ENCODE peak calls at places on chromosome 9, in seven cellular contexts. B is right cardiac atrium, C is NT2/D1, W is neuronal stem cell, M is stomach, Z is heart right ventricle, U is heart left ventricle. P is an unnamed sample.
A peak's percentile ranks its signal among the peaks of the same experiment; 100 is the strongest.

GRCh38 chr9:33329117-33329563 is 38.8 kb downstream of the NFX1 start:
- DNase-seq in B (no peak), C (no peak), W (no peak), M (peak; percentile 82), Z (peak; percentile 60), U (no peak), P (peak; percentile 73)

GRCh38 chr9:129166962-129167557 is 11.0 kb downstream of the IER5L start:
- DNase-seq in B (peak; percentile 78), C (no peak), W (no peak), M (peak; percentile 95), Z (peak; percentile 79), U (peak; percentile 79), P (peak; percentile 84)

GRCh38 chr9:127224883-127225739 is 39.5 kb upstream of the GARNL3 start:
- DNase-seq in B (peak; percentile 98), C (no peak), W (peak; percentile 93), M (peak; percentile 99), Z (peak; percentile 97), U (peak; percentile 99), P (peak; percentile 99)

GRCh38 chr9:27442464-27442863 is 81.6 kb upstream of the IFNK start:
- DNase-seq in B (no peak), C (no peak), W (no peak), M (no peak), Z (no peak), U (no peak), P (no peak)

GRCh38 chr9:35162605-35163315 is 951 bp downstream of the UNC13B start:
- DNase-seq in B (no peak), C (no peak), W (peak; percentile 0), M (no peak), Z (no peak), U (no peak), P (no peak)

GRCh38 chr9:5436441-5436840 is 1.3 kb downstream of the PLGRKT start:
- DNase-seq in B (no peak), C (no peak), W (no peak), M (no peak), Z (no peak), U (no peak), P (no peak)

GRCh38 chr9:84207443-84208032 is 133.0 kb downstream of the SLC28A3 start:
- DNase-seq in B (no peak), C (no peak), W (no peak), M (no peak), Z (peak; percentile 9), U (no peak), P (no peak)

GRCh38 chr9:88660611-88661010 is 125.6 kb downstream of the NXNL2 start:
- DNase-seq in B (no peak), C (peak; percentile 28), W (no peak), M (no peak), Z (no peak), U (no peak), P (no peak)

GRCh38 chr9:34001308-34001707 is 47.4 kb downstream of the UBAP2 start:
- DNase-seq in B (no peak), C (no peak), W (no peak), M (no peak), Z (no peak), U (no peak), P (no peak)

GRCh38 chr9:123834907-123835562 is 94.9 kb downstream of the DENND1A start:
- DNase-seq in B (no peak), C (no peak), W (peak; percentile 17), M (no peak), Z (peak; percentile 8), U (no peak), P (no peak)

GRCh38 chr9:72996684-72997314 is 43.9 kb upstream of the ALDH1A1 start:
- DNase-seq in B (no peak), C (no peak), W (no peak), M (no peak), Z (no peak), U (no peak), P (no peak)

GRCh38 chr9:6819112-6819511 is 61.3 kb downstream of the KDM4C start:
- DNase-seq in B (no peak), C (no peak), W (no peak), M (no peak), Z (no peak), U (no peak), P (no peak)

GRCh38 chr9:35142037-35142436 is 19.8 kb upstream of the UNC13B start:
- DNase-seq in B (no peak), C (no peak), W (no peak), M (no peak), Z (no peak), U (no peak), P (no peak)

GRCh38 chr9:129052592-129052991 is 16.2 kb downstream of the MIGA2 start:
- DNase-seq in B (peak; percentile 61), C (no peak), W (no peak), M (peak; percentile 99), Z (peak; percentile 70), U (peak; percentile 87), P (no peak)

GRCh38 chr9:69079186-69079585 is 43.6 kb downstream of the FXN start:
- DNase-seq in B (no peak), C (no peak), W (no peak), M (no peak), Z (no peak), U (no peak), P (no peak)

GRCh38 chr9:81344366-81344765 is 345.0 kb downstream of the TLE1 start:
- DNase-seq in B (no peak), C (no peak), W (no peak), M (no peak), Z (no peak), U (no peak), P (no peak)

GRCh38 chr9:124513374-124513994 is 6.3 kb upstream of the NR5A1 start:
- DNase-seq in B (no peak), C (no peak), W (no peak), M (no peak), Z (peak; percentile 23), U (no peak), P (no peak)

GRCh38 chr9:133166392-133166791 is 2.7 kb upstream of the GBGT1 start:
- DNase-seq in B (no peak), C (no peak), W (no peak), M (no peak), Z (no peak), U (no peak), P (no peak)

GRCh38 chr9:133168432-133168831 is 4.7 kb upstream of the GBGT1 start:
- DNase-seq in B (no peak), C (no peak), W (no peak), M (no peak), Z (no peak), U (no peak), P (no peak)

GRCh38 chr9:133167096-133167695 is 3.5 kb upstream of the GBGT1 start:
- DNase-seq in B (no peak), C (no peak), W (no peak), M (no peak), Z (no peak), U (no peak), P (peak; percentile 28)

GRCh38 chr9:133169102-133169501 is 5.4 kb upstream of the GBGT1 start:
- DNase-seq in B (no peak), C (no peak), W (no peak), M (no peak), Z (no peak), U (no peak), P (no peak)

GRCh38 chr9:133167769-133168168 is 4.1 kb upstream of the GBGT1 start:
- DNase-seq in B (no peak), C (no peak), W (no peak), M (no peak), Z (no peak), U (no peak), P (no peak)
- H3K4me1 ChIP-seq in B (no peaks in the 10 kb centered on the region), C (peaks cover 12% of the 10 kb centered on the region), W (peaks cover 9% of the 10 kb centered on the region), M (peaks cover 27% of the 10 kb centered on the region), Z (peaks cover 19% of the 10 kb centered on the region), U (peaks cover 6% of the 10 kb centered on the region), P (peaks cover 15% of the 10 kb centered on the region)

GRCh38 chr9:70438341-70438924 is 24.0 kb upstream of the KLF9 start:
- DNase-seq in B (peak; percentile 77), C (no peak), W (no peak), M (peak; percentile 80), Z (peak; percentile 73), U (peak; percentile 61), P (peak; percentile 85)
- H3K4me1 ChIP-seq in B (peaks cover 5% of the 10 kb centered on the region), C (no peaks in the 10 kb centered on the region), W (no peaks in the 10 kb centered on the region), M (peaks cover 65% of the 10 kb centered on the region), Z (peaks cover 45% of the 10 kb centered on the region), U (no peaks in the 10 kb centered on the region), P (no peaks in the 10 kb centered on the region)

GRCh38 chr9:4269872-4270271 is 30.0 kb downstream of the GLIS3 start:
- DNase-seq in B (no peak), C (no peak), W (no peak), M (no peak), Z (no peak), U (no peak), P (no peak)

GRCh38 chr9:4262735-4263141 is 37.1 kb downstream of the GLIS3 start:
- DNase-seq in B (no peak), C (peak; percentile 43), W (no peak), M (no peak), Z (no peak), U (no peak), P (no peak)

GRCh38 chr9:4260661-4261060 is 39.2 kb downstream of the GLIS3 start:
- DNase-seq in B (no peak), C (no peak), W (no peak), M (no peak), Z (no peak), U (no peak), P (no peak)

GRCh38 chr9:4272141-4272540 is 27.7 kb downstream of the GLIS3 start:
- DNase-seq in B (no peak), C (no peak), W (no peak), M (no peak), Z (no peak), U (no peak), P (no peak)

DNA sequence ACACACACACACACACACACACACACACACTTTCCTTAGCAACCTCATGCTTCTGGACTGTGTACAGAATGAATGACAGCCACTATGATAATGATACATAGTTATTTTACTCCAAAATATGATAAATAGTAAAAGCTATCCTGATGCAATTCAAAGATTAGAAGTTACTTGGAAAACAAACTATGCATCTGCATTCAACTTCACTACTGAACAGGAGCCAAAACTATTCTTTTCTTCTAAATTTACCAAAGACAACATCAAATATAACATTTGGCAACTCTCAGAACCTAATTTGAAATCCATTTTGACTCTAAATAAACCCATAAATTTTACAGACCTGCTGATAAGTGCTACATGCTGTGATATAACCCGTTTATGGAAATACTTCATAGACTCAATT is 33.3 kb downstream of the GLIS3 start:
- DNase-seq in B (no peak), C (no peak), W (no peak), M (no peak), Z (no peak), U (no peak), P (no peak)
- H3K4me1 ChIP-seq in B (no peaks in the 10 kb centered on the region), C (no peaks in the 10 kb centered on the region), W (peaks cover 9% of the 10 kb centered on the region), M (no peaks in the 10 kb centered on the region), Z (no peaks in the 10 kb centered on the region), U (no peaks in the 10 kb centered on the region), P (no peaks in the 10 kb centered on the region)

DNA sequence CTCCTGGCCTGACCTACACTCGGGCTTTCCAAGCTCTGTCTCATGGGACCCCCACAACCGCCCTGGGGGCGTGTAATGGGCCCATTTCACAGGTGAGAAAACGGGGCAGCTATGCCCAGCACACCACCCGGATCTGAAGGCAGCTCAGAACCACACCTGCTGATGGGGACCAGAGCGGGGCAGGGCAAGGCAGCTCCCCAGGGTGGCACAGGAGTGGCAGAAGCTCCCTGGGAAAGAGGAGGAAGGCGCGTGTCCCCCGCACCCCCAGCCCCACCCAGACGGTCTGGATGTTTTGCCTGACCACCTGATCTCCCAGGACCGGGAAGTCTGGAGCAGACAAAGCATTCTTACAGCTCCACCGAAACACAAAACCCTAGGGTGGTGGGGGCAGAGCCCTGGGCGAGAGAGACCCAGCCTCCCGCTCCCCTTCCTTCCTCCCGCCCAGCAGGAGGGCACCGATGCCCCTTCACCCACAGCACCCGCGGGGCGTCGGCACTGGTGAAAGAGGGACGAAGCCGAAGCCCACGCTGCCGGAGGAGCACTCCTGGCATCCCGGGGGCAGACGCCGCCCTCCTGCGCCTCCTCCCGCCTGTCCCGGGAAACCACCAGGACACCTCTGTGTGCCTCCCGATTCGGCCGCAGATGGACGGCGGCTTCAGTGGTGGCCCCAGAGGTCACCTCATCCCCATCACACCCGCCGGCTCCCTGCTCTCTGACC is 14.5 kb downstream of the NOTCH1 start:
- DNase-seq in B (no peak), C (no peak), W (no peak), M (no peak), Z (no peak), U (no peak), P (no peak)
- H3K4me1 ChIP-seq in B (peaks cover 24% of the 10 kb centered on the region), C (peaks cover 36% of the 10 kb centered on the region), W (peaks cover 2% of the 10 kb centered on the region), M (peaks cover 84% of the 10 kb centered on the region), Z (peaks cover 93% of the 10 kb centered on the region), U (peaks cover 83% of the 10 kb centered on the region), P (peaks cover 51% of the 10 kb centered on the region)